ENCODE peak calls at places on chromosomes 2 and 18, in four cellular contexts. P is hepatic stellate cell, S is HEK293T, O is GM19239. E is an unnamed sample.

GRCh38 chr2:108363900-108364225 is 13.9 kb upstream of the SULT1C4 start:
- DNase-seq in P (peak; percentile 21), S (no peak), O (no peak), E (no peak)

GRCh38 chr2:136932700-136933099 is 167.4 kb downstream of the THSD7B start:
- DNase-seq in P (peak; percentile 43), S (peak; percentile 51), O (no peak), E (no peak)

GRCh38 chr2:86350751-86351150 is 13.3 kb upstream of the REEP1 start:
- DNase-seq in P (no peak), S (no peak), O (no peak), E (no peak)

GRCh38 chr18:61852496-61852895 is 40.3 kb downstream of the RNF152 start:
- DNase-seq in P (no peak), S (no peak), O (no peak), E (no peak)

GRCh38 chr2:60556441-60556997 is 3.1 kb upstream of the BCL11A start:
- DNase-seq in P (no peak), S (no peak), O (no peak), E (no peak)

GRCh38 chr2:151860613-151861146 is 32.5 kb upstream of the ARL5A start:
- DNase-seq in P (no peak), S (no peak), O (no peak), E (no peak)

GRCh38 chr18:59002974-59003594 is 136.6 kb upstream of the SEC11C start:
- DNase-seq in P (no peak), S (no peak), O (no peak), E (no peak)

GRCh38 chr2:25062461-25062860 is 20.6 kb downstream of the EFR3B start:
- DNase-seq in P (no peak), S (no peak), O (no peak), E (no peak)

GRCh38 chr2:241739651-241740050 is 5.2 kb downstream of the D2HGDH start:
- DNase-seq in P (peak; percentile 20), S (no peak), O (no peak), E (no peak)

GRCh38 chr2:173076557-173077345 is 1.1 kb downstream of the MAP3K20 start:
- DNase-seq in P (no peak), S (peak; percentile 37), O (peak; percentile 15), E (no peak)

GRCh38 chr18:25310045-25310444 is 41.9 kb downstream of the ZNF521 start:
- DNase-seq in P (no peak), S (no peak), O (no peak), E (peak; percentile 5)

GRCh38 chr18:55097406-55098170 is 138.3 kb upstream of the CCDC68 start:
- DNase-seq in P (no peak), S (peak; percentile 8), O (no peak), E (no peak)

GRCh38 chr18:37482433-37482832 is 83.2 kb downstream of the CELF4 start:
- DNase-seq in P (no peak), S (no peak), O (no peak), E (no peak)

GRCh38 chr18:48944634-48945033 is 6.1 kb downstream of the SMAD7 start:
- DNase-seq in P (no peak), S (no peak), O (no peak), E (no peak)

GRCh38 chr2:179240481-179241451 is 23.9 kb downstream of the SESTD1 start:
- DNase-seq in P (no peak), S (peak; percentile 25), O (no peak), E (no peak)

GRCh38 chr2:44551497-44551896 is 189.8 kb downstream of the CAMKMT start:
- DNase-seq in P (no peak), S (no peak), O (no peak), E (no peak)

GRCh38 chr2:166384774-166385173 is 9.0 kb upstream of the SCN9A start:
- DNase-seq in P (no peak), S (no peak), O (no peak), E (no peak)

GRCh38 chr2:602571-603366 is 74.4 kb downstream of the TMEM18 start:
- DNase-seq in P (no peak), S (no peak), O (no peak), E (no peak)

GRCh38 chr18:53544926-53545325 is 679.5 kb downstream of the MBD2 start:
- DNase-seq in P (no peak), S (no peak), O (no peak), E (no peak)

GRCh38 chr2:65386340-65386739 is 46.1 kb downstream of the SPRED2 start:
- DNase-seq in P (no peak), S (no peak), O (no peak), E (no peak)

GRCh38 chr2:239696559-239697207 is 295.9 kb upstream of the HDAC4 start:
- DNase-seq in P (no peak), S (no peak), O (no peak), E (no peak)

GRCh38 chr2:190277234-190278112 is 42.2 kb downstream of the HIBCH start:
- DNase-seq in P (no peak), S (peak; percentile 12), O (no peak), E (peak; percentile 31)

GRCh38 chr2:150140777-150141176 is 346.7 kb downstream of the RND3 start:
- DNase-seq in P (no peak), S (no peak), O (no peak), E (no peak)

GRCh38 chr2:111194835-111195621 is 74.3 kb downstream of the BCL2L11 start:
- DNase-seq in P (no peak), S (no peak), O (peak; percentile 66), E (no peak)

GRCh38 chr2:73832905-73833304 is 4.1 kb downstream of the STAMBP start:
- DNase-seq in P (no peak), S (no peak), O (no peak), E (no peak)

GRCh38 chr2:10919776-10920606 is 8.3 kb downstream of the KCNF1 start:
- DNase-seq in P (no peak), S (no peak), O (no peak), E (no peak)

GRCh38 chr2:113173563-113174368 is at the start of gene PSD4:
- DNase-seq in P (no peak), S (no peak), O (peak; percentile 75), E (no peak)

GRCh38 chr2:79887747-79888374 is 375.0 kb downstream of the CTNNA2 start:
- DNase-seq in P (peak; percentile 29), S (peak; percentile 41), O (peak; percentile 9), E (peak; percentile 38)

GRCh38 chr2:147197754-147198153 is 647.1 kb upstream of the ACVR2A start:
- DNase-seq in P (no peak), S (no peak), O (no peak), E (no peak)

GRCh38 chr2:177106212-177106611 is 106.4 kb upstream of the HNRNPA3 start:
- DNase-seq in P (no peak), S (peak; percentile 40), O (peak; percentile 6), E (no peak)

GRCh38 chr2:182713611-182714010 is 2.4 kb upstream of the DNAJC10 start:
- DNase-seq in P (no peak), S (no peak), O (no peak), E (no peak)

GRCh38 chr2:231058761-231059550 is 2.3 kb downstream of the PSMD1 start:
- DNase-seq in P (no peak), S (no peak), O (no peak), E (no peak)

GRCh38 chr2:241935314-241935713 is 65.8 kb downstream of the RTP5 start:
- DNase-seq in P (peak; percentile 83), S (no peak), O (no peak), E (peak; percentile 69)

GRCh38 chr2:42742740-42743666 is 20.9 kb downstream of the OXER1 start:
- DNase-seq in P (no peak), S (peak; percentile 4), O (no peak), E (no peak)

GRCh38 chr2:65453916-65454315 is 21.5 kb upstream of the SPRED2 start:
- DNase-seq in P (no peak), S (no peak), O (no peak), E (no peak)

GRCh38 chr2:120260736-120261135 is 8.1 kb downstream of the RALB start:
- DNase-seq in P (no peak), S (no peak), O (no peak), E (no peak)

GRCh38 chr2:56077352-56077915 is 106.4 kb upstream of the CCDC85A start:
- DNase-seq in P (peak; percentile 15), S (peak; percentile 26), O (no peak), E (no peak)

GRCh38 chr2:172783091-172783898 is 47.6 kb downstream of the RAPGEF4 start:
- DNase-seq in P (peak; percentile 43), S (no peak), O (no peak), E (peak; percentile 50)

GRCh38 chr18:63157293-63158011 is 162.1 kb downstream of the BCL2 start:
- DNase-seq in P (no peak), S (no peak), O (no peak), E (no peak)